ENCODE peak calls at places on chromosomes 11 and 22, in seven cellular contexts. E is kidney, H is AG04450, N is HCT116, J is lower leg skin, V is fibroblast of mammary gland, P is colonic mucosa. C is an unnamed sample.

GRCh38 chr22:30675436-30675835 is 7.8 kb upstream of the DUSP18 start:
- DNase-seq in E (no peak), H (no peak), N (no peak), J (no peak), V (no peak), P (no peak), C (no peak)

GRCh38 chr11:88434333-88434976 is 96.9 kb upstream of the CTSC start:
- DNase-seq in E (no peak), H (no peak), N (no peak), J (no peak), V (no peak), P (no peak), C (no peak)

GRCh38 chr11:110296226-110297081 is at the start of gene RDX:
- DNase-seq in E (peak; percentile 93), H (peak; percentile 26), N (peak; percentile 67), J (peak; percentile 63), V (peak; percentile 65), P (peak; percentile 54), C (peak; percentile 70)

GRCh38 chr22:44895296-44896055 is 114.3 kb downstream of the PHF21B start:
- DNase-seq in E (peak; percentile 30), H (no peak), N (no peak), J (no peak), V (no peak), P (no peak), C (no peak)

GRCh38 chr11:126194121-126194543 is 17.3 kb downstream of the RPUSD4 start:
- DNase-seq in E (no peak), H (no peak), N (no peak), J (no peak), V (peak; percentile 58), P (peak; percentile 46), C (peak; percentile 70)

GRCh38 chr22:19841641-19842385 is 12.9 kb downstream of the GNB1L start:
- DNase-seq in E (no peak), H (no peak), N (no peak), J (no peak), V (no peak), P (no peak), C (no peak)

GRCh38 chr11:25038131-25038530 is 541.3 kb downstream of the LUZP2 start:
- DNase-seq in E (no peak), H (no peak), N (no peak), J (no peak), V (no peak), P (no peak), C (no peak)

GRCh38 chr11:44885919-44886318 is 64.8 kb downstream of the TP53I11 start:
- DNase-seq in E (no peak), H (no peak), N (no peak), J (no peak), V (no peak), P (no peak), C (no peak)

GRCh38 chr22:40101417-40102101 is 76.2 kb upstream of the TNRC6B start:
- DNase-seq in E (no peak), H (no peak), N (no peak), J (no peak), V (no peak), P (no peak), C (no peak)

GRCh38 chr22:46843691-46844297 is 81.3 kb downstream of the TBC1D22A start:
- DNase-seq in E (no peak), H (no peak), N (no peak), J (no peak), V (no peak), P (no peak), C (no peak)

GRCh38 chr11:105151936-105152554 is 12.5 kb upstream of the CARD18 start:
- DNase-seq in E (no peak), H (no peak), N (no peak), J (no peak), V (peak; percentile 75), P (no peak), C (peak; percentile 91)

GRCh38 chr11:94128171-94128745 is 383 bp upstream of the PANX1 start:
- DNase-seq in E (peak; percentile 68), H (no peak), N (no peak), J (peak; percentile 33), V (no peak), P (no peak), C (no peak)

GRCh38 chr11:27926056-27926455 is 181.9 kb downstream of the KIF18A start:
- DNase-seq in E (no peak), H (no peak), N (no peak), J (no peak), V (no peak), P (no peak), C (no peak)

GRCh38 chr11:117299351-117300300 is 8.5 kb downstream of the BACE1-AS start:
- DNase-seq in E (no peak), H (no peak), N (no peak), J (no peak), V (no peak), P (no peak), C (no peak)

GRCh38 chr11:35387341-35387982 is 31.9 kb downstream of the SLC1A2 start:
- DNase-seq in E (no peak), H (no peak), N (no peak), J (no peak), V (peak; percentile 55), P (no peak), C (peak; percentile 22)

GRCh38 chr11:96257972-96258951 is 84.7 kb downstream of the MAML2 start:
- DNase-seq in E (no peak), H (no peak), N (no peak), J (no peak), V (peak; percentile 59), P (no peak), C (no peak)

DNA sequence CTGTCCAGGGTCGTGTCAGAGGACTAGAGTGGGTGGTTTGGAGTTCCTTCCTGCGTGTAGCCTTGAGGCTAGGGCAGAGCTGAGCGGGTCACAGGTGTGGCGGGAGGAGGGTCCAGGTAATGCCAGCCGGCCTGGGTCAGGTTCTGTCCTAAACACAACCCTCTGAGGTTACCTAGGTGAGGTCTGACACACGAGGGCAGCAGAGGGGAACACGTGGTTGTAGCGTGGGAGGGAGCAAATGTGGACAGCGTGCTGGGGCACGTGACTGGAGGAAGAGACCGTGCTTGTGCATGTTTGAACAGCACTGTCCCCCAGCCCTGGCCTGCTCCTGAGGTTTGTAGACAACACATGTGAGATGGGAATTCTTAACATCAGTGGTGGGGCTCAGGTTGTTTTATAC is 13.1 kb downstream of the MOV10L1 start:
- DNase-seq in E (no peak), H (no peak), N (peak; percentile 6), J (no peak), V (no peak), P (no peak), C (no peak)
- TF ChIP-seq CTCF in E (no peak), H (no peak), N (no peak), J (no peak), V (no peak), P (no peak), C (no peak)

DNA sequence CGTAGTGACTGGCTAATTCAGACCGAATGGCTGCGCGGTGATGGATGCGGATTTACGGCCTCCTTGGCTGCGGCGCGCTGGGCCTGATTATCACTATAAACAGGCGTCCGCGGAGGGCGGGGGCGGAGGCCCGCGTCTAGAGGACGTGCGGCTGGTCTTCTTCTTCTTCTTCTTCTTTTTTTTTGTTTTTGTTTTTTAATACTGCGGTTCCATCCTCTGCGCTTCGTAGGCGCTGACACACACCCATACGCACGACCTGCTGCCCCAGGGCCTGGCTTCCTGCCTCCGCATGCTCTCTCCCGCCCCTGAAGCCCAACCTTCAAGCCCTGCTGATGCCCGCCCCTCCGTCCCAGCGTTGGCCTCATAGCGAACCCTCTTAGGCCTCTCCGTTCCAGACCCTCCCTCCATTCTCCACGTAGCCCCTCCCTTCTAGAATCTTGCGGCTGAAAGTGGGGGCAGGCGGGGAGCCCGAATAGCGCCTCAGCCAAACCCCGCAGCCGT is 2.7 kb upstream of the SLC6A5 start:
- DNase-seq in E (no peak), H (no peak), N (no peak), J (no peak), V (no peak), P (no peak), C (no peak)
- H3K4me3 ChIP-seq in E (no peak overlapping the region), H (no peak overlapping the region), N (no peak overlapping the region), J (peak overlapping the region; percentile 1), V (no peak overlapping the region), P (no peak overlapping the region), C (no peak overlapping the region)

GRCh38 chr11:11335043-11335442 is 18.0 kb downstream of the CSNK2A3 start:
- DNase-seq in E (no peak), H (no peak), N (no peak), J (no peak), V (no peak), P (no peak), C (no peak)
- TF ChIP-seq CTCF in E (no peak), H (no peak), N (no peak), J (no peak), V (no peak), P (no peak), C (no peak)

GRCh38 chr11:3832816-3833215 is 7.9 kb downstream of the RHOG start:
- DNase-seq in E (no peak), H (no peak), N (no peak), J (no peak), V (no peak), P (no peak), C (no peak)
- H3K4me3 ChIP-seq in E (no peak overlapping the region), H (no peak overlapping the region), N (no peak overlapping the region), J (no peak overlapping the region), V (no peak overlapping the region), P (no peak overlapping the region), C (no peak overlapping the region)

GRCh38 chr11:15258433-15259350 is 144.0 kb downstream of the INSC start:
- DNase-seq in E (no peak), H (no peak), N (peak; percentile 51), J (no peak), V (peak; percentile 64), P (peak; percentile 22), C (peak; percentile 32)
- TF ChIP-seq CTCF in E (peak; percentile 27), H (peak; percentile 19), N (peak; percentile 42), J (no peak), V (peak; percentile 44), P (no peak), C (no peak)

GRCh38 chr11:12017865-12018453 is 9.5 kb upstream of the DKK3 start:
- DNase-seq in E (no peak), H (no peak), N (no peak), J (no peak), V (no peak), P (no peak), C (peak; percentile 37)
- H3K4me3 ChIP-seq in E (no peak overlapping the region), H (no peak overlapping the region), N (no peak overlapping the region), J (no peak overlapping the region), V (no peak overlapping the region), P (no peak overlapping the region), C (no peak overlapping the region)

DNA sequence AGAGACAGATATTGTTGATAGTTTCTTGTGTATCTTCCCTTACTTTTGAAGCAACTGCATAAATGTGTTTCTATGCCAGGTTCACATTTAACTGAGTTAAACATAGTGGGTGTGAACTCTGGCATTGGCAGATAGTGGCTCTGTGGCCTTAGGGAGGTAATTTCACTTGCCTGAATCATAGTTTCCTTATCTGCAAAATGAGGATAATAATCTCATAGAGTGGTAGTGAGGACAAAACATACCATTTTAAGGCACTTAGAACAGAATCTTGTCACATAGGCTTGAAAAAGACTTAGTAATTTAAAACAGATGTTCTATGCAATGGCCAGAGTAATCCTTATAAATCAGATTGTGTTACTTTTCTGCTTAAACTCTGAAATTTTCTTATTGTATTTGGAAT is 56.4 kb upstream of the SYN3 start:
- DNase-seq in E (no peak), H (no peak), N (no peak), J (no peak), V (no peak), P (no peak), C (no peak)
- TF ChIP-seq CTCF in E (no peak), H (no peak), N (no peak), J (no peak), V (no peak), P (no peak), C (no peak)